ENCODE peak calls at places on chromosome 7, in six cellular contexts. P is brain microvascular endothelial cell; U is activated CD8-positive, alpha-beta T cell treated with anti-CD3 and anti-CD28 coated beads for 36 hours; I is upper lobe of right lung; B is endodermal cell; V is K562. Y is an unnamed sample.

GRCh38 chr7:137880432-137880831 is 33.7 kb upstream of the DGKI start:
- DNase-seq in I (no peak), B (no peak), P (peak), V (no peak), U (no peak), Y (no peak)

GRCh38 chr7:44396931-44397525 is 71.6 kb upstream of the CAMK2B start:
- DNase-seq in B (peak), U (no peak), P (no peak), V (no peak), I (no peak), Y (no peak)

GRCh38 chr7:116779222-116779621 is 83.2 kb upstream of the CAPZA2 start:
- DNase-seq in P (no peak), B (no peak), U (no peak), I (no peak), V (no peak), Y (no peak)

GRCh38 chr7:137933270-137934017 is 68.4 kb downstream of the CREB3L2 start:
- DNase-seq in V (peak), U (peak), B (no peak), P (peak), I (no peak), Y (no peak)

GRCh38 chr7:127995866-127996215 is 35.4 kb downstream of the LRRC4 start:
- DNase-seq in I (no peak), V (no peak), U (no peak), P (no peak), B (no peak), Y (no peak)

GRCh38 chr7:90298145-90299038 is 22.7 kb downstream of the FAM237B start:
- DNase-seq in I (no peak), V (no peak), P (peak), U (no peak), B (no peak), Y (peak)

GRCh38 chr7:38321515-38321944 is 48.1 kb upstream of the TARP start:
- DNase-seq in B (no peak), V (no peak), I (no peak), U (peak), P (peak), Y (no peak)

GRCh38 chr7:158277219-158278141 is 310.1 kb downstream of the PTPRN2 start:
- DNase-seq in B (no peak), U (no peak), P (no peak), I (peak), V (no peak), Y (no peak)

GRCh38 chr7:66125052-66125694 is 10.5 kb downstream of the CRCP start:
- DNase-seq in V (no peak), U (no peak), P (no peak), I (no peak), B (no peak), Y (no peak)

GRCh38 chr7:112185005-112185834 is 21.0 kb downstream of the DOCK4 start:
- DNase-seq in I (no peak), B (no peak), U (no peak), V (no peak), P (no peak), Y (no peak)

GRCh38 chr7:87876040-87876758 is at the start of the genes DBF4 and SLC25A40:
- DNase-seq in U (peak), P (peak), V (peak), I (peak), B (peak), Y (peak)

GRCh38 chr7:832292-832967 is at the start of gene SUN1:
- DNase-seq in V (no peak), B (no peak), P (peak), I (no peak), U (peak), Y (peak)

GRCh38 chr7:45525057-45525456 is 49.1 kb upstream of the ADCY1 start:
- DNase-seq in I (no peak), P (no peak), B (no peak), V (no peak), U (no peak), Y (no peak)

GRCh38 chr7:73901823-73902597 is 41.1 kb downstream of the TMEM270 start:
- DNase-seq in I (peak), U (no peak), P (no peak), V (no peak), B (peak), Y (no peak)

GRCh38 chr7:155568335-155568660 is 21.9 kb upstream of the CNPY1 start:
- DNase-seq in B (no peak), V (no peak), U (no peak), I (no peak), P (no peak), Y (no peak)

GRCh38 chr7:107196834-107197610 is 28.2 kb downstream of the HBP1 start:
- DNase-seq in U (no peak), P (no peak), V (no peak), I (no peak), B (no peak), Y (no peak)

GRCh38 chr7:11185179-11185578 is 211.5 kb downstream of the PHF14 start:
- DNase-seq in U (no peak), B (no peak), I (no peak), P (no peak), V (no peak), Y (no peak)

GRCh38 chr7:48112431-48113165 is 23.5 kb downstream of the UPP1 start:
- DNase-seq in U (no peak), I (no peak), P (no peak), V (no peak), B (no peak), Y (no peak)

GRCh38 chr7:44796034-44796503 is 412 bp upstream of the PPIA start:
- DNase-seq in I (no peak), V (no peak), B (peak), P (no peak), U (no peak), Y (no peak)

GRCh38 chr7:156836443-156836842 is 56.5 kb downstream of the LMBR1 start:
- DNase-seq in B (no peak), V (no peak), I (no peak), P (no peak), U (no peak), Y (no peak)

DNA sequence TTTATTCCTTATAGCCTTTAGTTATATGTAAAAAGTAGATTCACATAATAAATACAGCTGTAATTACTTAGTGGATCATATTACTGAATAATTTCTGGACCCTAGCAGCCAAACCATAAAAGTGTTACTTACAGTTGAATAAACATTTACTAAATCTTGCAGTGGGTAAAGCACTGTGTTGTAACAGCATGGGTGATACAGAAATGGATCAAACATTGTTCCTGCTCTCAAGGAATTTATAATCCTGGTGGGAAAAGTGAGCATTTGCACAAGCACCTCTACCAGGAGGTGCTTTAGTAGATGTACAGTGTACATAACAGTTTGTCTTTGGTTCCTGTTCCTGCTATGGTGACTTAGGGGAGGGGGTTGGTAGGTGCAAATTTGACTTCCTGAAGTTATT is 25.0 kb downstream of the BPGM start:
- DNase-seq in I (no peak), B (no peak), U (no peak), V (no peak), P (no peak), Y (no peak)
- TF ChIP-seq CTCF in I (no peak), B (no peak), U (no peak), V (no peak), P (no peak), Y (no peak)

GRCh38 chr7:36299882-36300341 is 89.8 kb upstream of the ANLN start:
- DNase-seq in V (no peak), I (no peak), U (no peak), P (no peak), B (peak), Y (no peak)
- TF ChIP-seq CTCF in V (no peak), I (no peak), U (no peak), P (no peak), B (peak), Y (no peak)

GRCh38 chr7:100118388-100119074 is 627 bp downstream of the TAF6 start:
- DNase-seq in B (no peak), V (no peak), I (no peak), U (no peak), P (no peak), Y (peak)

GRCh38 chr7:100120518-100121085 is 1.2 kb downstream of the CNPY4 start:
- DNase-seq in P (no peak), B (no peak), V (peak), U (peak), I (no peak), Y (no peak)

GRCh38 chr7:100122067-100122466 is 2.6 kb downstream of the CNPY4 start:
- DNase-seq in U (no peak), B (no peak), P (no peak), I (no peak), V (peak), Y (no peak)

GRCh38 chr7:100119701-100120517 is 475 bp downstream of the CNPY4 start:
- DNase-seq in P (peak), V (peak), U (peak), B (peak), I (no peak), Y (peak)

GRCh38 chr7:100119075-100119700 is at the start of the genes CNPY4 and TAF6:
- DNase-seq in P (peak), I (peak), U (peak), B (peak), V (peak), Y (peak)
- TF ChIP-seq CTCF in P (no peak), I (no peak), U (no peak), B (no peak), V (no peak), Y (no peak)

GRCh38 chr7:27810186-27810585 is 70.2 kb downstream of the TAX1BP1 start:
- DNase-seq in P (no peak), V (no peak), B (no peak), U (no peak), I (no peak), Y (no peak)
- TF ChIP-seq CTCF in P (no peak), V (no peak), B (no peak), U (no peak), I (no peak), Y (no peak)

GRCh38 chr7:40197527-40197926 is 62.7 kb downstream of the SUGCT start:
- DNase-seq in V (no peak), P (no peak), B (no peak), U (no peak), I (no peak), Y (no peak)

GRCh38 chr7:40200791-40201190 is 66.0 kb downstream of the SUGCT start:
- DNase-seq in P (peak), B (no peak), I (no peak), V (no peak), U (no peak), Y (no peak)

GRCh38 chr7:40202851-40203250 is 68.0 kb downstream of the SUGCT start:
- DNase-seq in I (no peak), P (no peak), B (no peak), U (no peak), V (no peak), Y (no peak)

GRCh38 chr7:40194743-40195142 is 59.9 kb downstream of the SUGCT start:
- DNase-seq in V (no peak), P (peak), B (no peak), I (no peak), U (no peak), Y (no peak)

DNA sequence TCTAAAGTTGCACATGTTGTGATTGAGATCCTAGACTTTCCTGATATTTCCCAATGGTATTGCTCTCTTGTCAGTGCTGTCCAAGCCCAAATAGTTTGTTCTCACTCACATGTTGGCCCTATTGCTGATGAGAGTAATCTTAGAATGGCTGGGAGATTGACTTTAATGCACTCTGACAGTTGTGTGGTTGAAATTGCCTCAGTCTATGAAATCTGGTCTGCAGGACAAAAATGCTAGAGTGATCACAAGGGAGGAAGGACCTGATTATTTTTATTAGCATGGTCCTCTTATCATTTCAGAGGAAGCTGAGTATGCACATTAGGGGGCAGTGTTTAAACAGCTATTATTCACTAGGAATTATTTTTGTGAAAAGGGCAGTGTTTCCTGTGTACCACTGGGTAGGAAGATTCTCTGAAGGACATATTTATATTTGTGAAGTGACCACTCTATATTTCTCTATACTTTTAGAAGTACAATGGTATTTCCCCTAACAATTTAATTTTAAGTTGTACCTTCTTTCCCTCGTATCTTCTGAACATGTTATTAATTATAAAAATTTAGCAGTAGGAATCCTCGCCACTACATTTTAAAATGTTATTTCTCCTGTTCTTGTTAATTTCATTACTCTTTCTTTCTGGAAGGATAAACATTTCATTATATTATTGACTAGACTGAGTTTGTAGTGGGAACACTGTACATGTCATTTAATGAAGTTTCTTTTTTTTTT is 64.4 kb downstream of the SUGCT start:
- DNase-seq in B (no peak), V (no peak), P (peak), I (no peak), U (no peak), Y (no peak)
- TF ChIP-seq CTCF in B (peak), V (peak), P (peak), I (peak), U (no peak), Y (peak)

DNA sequence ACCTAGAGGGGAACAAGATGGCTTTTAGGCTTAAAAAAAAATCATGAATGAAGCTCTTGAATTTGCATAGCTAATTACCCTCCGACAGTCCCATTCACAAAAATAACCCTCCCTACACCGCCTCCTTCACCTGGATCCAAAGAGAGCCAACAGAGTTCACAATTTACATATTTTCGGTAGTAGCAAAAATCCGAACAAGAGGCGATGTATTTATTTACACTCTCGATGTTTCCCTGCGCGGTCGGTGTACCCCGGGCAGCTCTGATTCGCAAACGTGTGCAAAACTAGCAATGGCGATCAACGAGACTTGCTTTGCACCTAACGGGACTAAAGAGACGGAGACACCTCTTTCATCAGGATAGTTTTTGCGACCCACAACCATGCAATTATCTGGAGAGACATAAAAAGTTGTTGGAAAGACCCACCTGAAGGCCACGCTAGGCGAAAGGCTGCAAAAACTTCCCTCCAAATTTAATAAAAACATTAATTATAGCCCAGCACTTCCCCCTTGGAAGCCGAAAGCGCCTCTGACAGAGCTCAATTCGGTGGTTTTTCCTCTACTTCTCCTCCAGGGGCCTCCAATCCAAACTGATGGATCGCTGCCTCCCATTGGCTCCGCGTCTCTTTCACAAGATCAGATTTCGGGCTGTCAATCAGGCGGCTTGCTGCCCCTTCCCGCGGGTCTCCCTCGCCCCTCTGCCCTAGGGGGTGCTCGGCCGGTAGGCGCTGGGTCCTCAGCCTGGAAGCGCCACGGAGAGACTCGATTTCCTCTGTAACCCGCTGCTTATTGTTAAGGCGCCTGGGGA is at the start of gene ETV1:
- DNase-seq in V (peak), I (peak), P (peak), B (peak), U (peak), Y (no peak)
- TF ChIP-seq CTCF in V (peak), I (peak), P (peak), B (peak), U (no peak), Y (no peak)